ENCODE peak calls at places on chromosome 19, in five cellular contexts. C, E, U, W and B are unnamed samples.

GRCh38 chr19:5103061-5103701 is 134.3 kb downstream of the KDM4B start:
- DNase-seq in C (no peak), E (peak), U (no peak), W (peak), B (no peak)

GRCh38 chr19:35986664-35987570 is 8.1 kb upstream of the SDHAF1 start:
- DNase-seq in C (no peak), E (peak), U (peak), W (no peak), B (no peak)

GRCh38 chr19:10508707-10509106 is 5.6 kb upstream of the KEAP1 start:
- DNase-seq in C (peak), E (no peak), U (no peak), W (no peak), B (no peak)

GRCh38 chr19:45469132-45469834 is 1.5 kb downstream of the FOSB start:
- DNase-seq in C (peak), E (peak), U (peak), W (peak), B (peak)

GRCh38 chr19:32238076-32238475 is 107.3 kb upstream of the ZNF507 start:
- DNase-seq in C (no peak), E (no peak), U (no peak), W (no peak), B (no peak)

GRCh38 chr19:16378291-16378889 is 53.8 kb downstream of the KLF2 start:
- DNase-seq in C (no peak), E (no peak), U (no peak), W (no peak), B (no peak)

GRCh38 chr19:19342086-19343015 is 21.7 kb downstream of the MAU2 start:
- DNase-seq in C (peak), E (peak), U (peak), W (peak), B (peak)

GRCh38 chr19:45615795-45616708 is 14.0 kb upstream of the GPR4 start:
- DNase-seq in C (peak), E (no peak), U (peak), W (peak), B (peak)

GRCh38 chr19:28466107-28467045 is 746.6 kb downstream of the UQCRFS1 start:
- DNase-seq in C (peak), E (peak), U (peak), W (peak), B (peak)

GRCh38 chr19:40862785-40863184 is 12.5 kb upstream of the CYP2A6 start:
- DNase-seq in C (peak), E (no peak), U (no peak), W (no peak), B (no peak)

GRCh38 chr19:57282011-57282636 is 1.8 kb downstream of the ZNF460 start:
- DNase-seq in C (peak), E (no peak), U (no peak), W (no peak), B (no peak)

GRCh38 chr19:42386974-42387707 is 3.0 kb downstream of the CNFN start:
- DNase-seq in C (peak), E (peak), U (peak), W (no peak), B (no peak)

GRCh38 chr19:45296365-45296764 is 26.3 kb downstream of the CKM start:
- DNase-seq in C (no peak), E (no peak), U (no peak), W (no peak), B (no peak)

GRCh38 chr19:2820112-2820702 is 539 bp downstream of the ZNF554 start:
- DNase-seq in C (no peak), E (no peak), U (peak), W (no peak), B (peak)

GRCh38 chr19:5293607-5294089 is 47.0 kb downstream of the PTPRS start:
- DNase-seq in C (no peak), E (peak), U (peak), W (no peak), B (peak)

GRCh38 chr19:17766543-17767131 is 15.4 kb downstream of the FCHO1 start:
- DNase-seq in C (peak), E (peak), U (peak), W (peak), B (peak)

GRCh38 chr19:3207466-3208242 is 16.8 kb upstream of the CELF5 start:
- DNase-seq in C (no peak), E (no peak), U (peak), W (no peak), B (no peak)

GRCh38 chr19:34481861-34482379 is 362 bp downstream of the WTIP start:
- DNase-seq in C (no peak), E (no peak), U (peak), W (no peak), B (no peak)

GRCh38 chr19:1130801-1131717 is 27.3 kb downstream of the GPX4 start:
- DNase-seq in C (no peak), E (no peak), U (no peak), W (no peak), B (no peak)

GRCh38 chr19:17183858-17184271 is 31.3 kb upstream of the USE1 start:
- DNase-seq in C (no peak), E (no peak), U (no peak), W (no peak), B (no peak)

GRCh38 chr19:42313096-42313839 is at the start of gene TMEM145:
- DNase-seq in C (no peak), E (peak), U (peak), W (no peak), B (no peak)

GRCh38 chr19:11418518-11419506 is at the start of gene RGL3:
- DNase-seq in C (no peak), E (no peak), U (peak), W (no peak), B (no peak)

GRCh38 chr19:6743071-6743470 is 3.6 kb downstream of the TRIP10 start:
- DNase-seq in C (no peak), E (no peak), U (no peak), W (no peak), B (no peak)